ENCODE peak calls at places on chromosome 10, in six cellular contexts. S is endothelial cell; T is NCI-H1092; Y is stimulated activated CD8-positive, alpha-beta memory T cell treated with anti-CD3 and anti-CD28 coated beads, Interleukin-4, amount 100 ng/mL, for 24 hours; Q is naive thymus-derived CD4-positive, alpha-beta T cell; W is naive B cell. E is an unnamed sample.

GRCh38 chr10:122263971-122264370 is 7.1 kb upstream of the BTBD16 start:
- DNase-seq in S (no peak), T (no peak), Y (no peak), Q (no peak), W (no peak), E (no peak)

GRCh38 chr10:110479710-110480109 is 18.0 kb upstream of the DUSP5 start:
- DNase-seq in S (no peak), T (no peak), Y (no peak), Q (no peak), W (no peak), E (no peak)

GRCh38 chr10:124677291-124677690 is 66.9 kb downstream of the FAM53B start:
- DNase-seq in S (no peak), T (no peak), Y (no peak), Q (no peak), W (no peak), E (no peak)

GRCh38 chr10:78927257-78927995 is 141.3 kb upstream of the ZMIZ1 start:
- DNase-seq in S (no peak), T (no peak), Y (no peak), Q (no peak), W (no peak), E (no peak)

GRCh38 chr10:132371641-132372081 is 25.3 kb upstream of the PWWP2B start:
- DNase-seq in S (no peak), T (no peak), Y (no peak), Q (no peak), W (no peak), E (no peak)

GRCh38 chr10:21724020-21724589 is 190.1 kb downstream of the MLLT10 start:
- DNase-seq in S (no peak), T (no peak), Y (no peak), Q (no peak), W (no peak), E (no peak)

GRCh38 chr10:60977161-60978128 is 33.5 kb upstream of the RHOBTB1 start:
- DNase-seq in S (no peak), T (no peak), Y (no peak), Q (no peak), W (no peak), E (no peak)

GRCh38 chr10:103202319-103202718 is 9.2 kb upstream of the NT5C2 start:
- DNase-seq in S (no peak), T (no peak), Y (no peak), Q (no peak), W (no peak), E (no peak)

GRCh38 chr10:49783645-49784044 is 21.5 kb upstream of the OGDHL start:
- DNase-seq in S (no peak), T (no peak), Y (no peak), Q (no peak), W (no peak), E (no peak)

GRCh38 chr10:4025339-4025738 is 240.3 kb upstream of the KLF6 start:
- DNase-seq in S (no peak), T (no peak), Y (no peak), Q (no peak), W (no peak), E (no peak)

GRCh38 chr10:125123363-125124113 is 36.8 kb downstream of the CTBP2 start:
- DNase-seq in S (no peak), T (no peak), Y (no peak), Q (no peak), W (no peak), E (no peak)

GRCh38 chr10:100747061-100747825 is 1.9 kb downstream of the PAX2 start:
- DNase-seq in S (no peak), T (no peak), Y (no peak), Q (no peak), W (no peak), E (no peak)

GRCh38 chr10:34290412-34291082 is 524.5 kb downstream of the PARD3 start:
- DNase-seq in S (no peak), T (no peak), Y (no peak), Q (no peak), W (no peak), E (no peak)

E was measured in CD4-positive, alpha-beta memory T cell.